ENCODE peak calls at places on chromosomes 3 and 15, in seven cellular contexts. One of them, this sample, is unnamed.

GRCh38 chr15:73225358-73226015 is 143.3 kb downstream of the HCN4 start:
- DNase-seq in tibial artery: no peak
- DNase-seq in lower leg skin: peak
- DNase-seq in lower lobe of right lung: no peak
- DNase-seq in HFF-Myc: no peak
- DNase-seq in natural killer cell: no peak
- DNase-seq in GM13977: no peak
- DNase-seq in this sample: no peak

GRCh38 chr15:79065744-79066376 is 24.7 kb downstream of the RASGRF1 start:
- DNase-seq in tibial artery: no peak
- DNase-seq in lower leg skin: no peak
- DNase-seq in lower lobe of right lung: no peak
- DNase-seq in HFF-Myc: no peak
- DNase-seq in natural killer cell: no peak
- DNase-seq in GM13977: no peak
- DNase-seq in this sample: no peak

GRCh38 chr3:45545476-45545875 is 49.1 kb upstream of the LIMD1 start:
- DNase-seq in tibial artery: no peak
- DNase-seq in lower leg skin: no peak
- DNase-seq in lower lobe of right lung: no peak
- DNase-seq in HFF-Myc: no peak
- DNase-seq in natural killer cell: no peak
- DNase-seq in GM13977: no peak
- DNase-seq in this sample: no peak

GRCh38 chr3:87260270-87260669 is 16.1 kb downstream of the POU1F1 start:
- DNase-seq in tibial artery: no peak
- DNase-seq in lower leg skin: no peak
- DNase-seq in lower lobe of right lung: no peak
- DNase-seq in HFF-Myc: peak
- DNase-seq in natural killer cell: no peak
- DNase-seq in GM13977: peak
- DNase-seq in this sample: peak

GRCh38 chr3:184659797-184660301 is 52.0 kb downstream of the MAGEF1 start:
- DNase-seq in tibial artery: no peak
- DNase-seq in lower leg skin: no peak
- DNase-seq in lower lobe of right lung: no peak
- DNase-seq in HFF-Myc: no peak
- DNase-seq in natural killer cell: no peak
- DNase-seq in GM13977: no peak
- DNase-seq in this sample: no peak

GRCh38 chr3:81080608-81081007 is 680.8 kb downstream of the GBE1 start:
- DNase-seq in tibial artery: no peak
- DNase-seq in lower leg skin: no peak
- DNase-seq in lower lobe of right lung: no peak
- DNase-seq in HFF-Myc: no peak
- DNase-seq in natural killer cell: no peak
- DNase-seq in GM13977: no peak
- DNase-seq in this sample: no peak

GRCh38 chr3:183826854-183827253 is 1.5 kb upstream of the MAP6D1 start:
- DNase-seq in tibial artery: no peak
- DNase-seq in lower leg skin: no peak
- DNase-seq in lower lobe of right lung: no peak
- DNase-seq in HFF-Myc: no peak
- DNase-seq in natural killer cell: no peak
- DNase-seq in GM13977: no peak
- DNase-seq in this sample: no peak

GRCh38 chr3:186931487-186932280 is 1.4 kb downstream of the ST6GAL1 start:
- DNase-seq in tibial artery: peak
- DNase-seq in lower leg skin: peak
- DNase-seq in lower lobe of right lung: peak
- DNase-seq in HFF-Myc: peak
- DNase-seq in natural killer cell: peak
- DNase-seq in GM13977: peak
- DNase-seq in this sample: peak

GRCh38 chr15:41900526-41901380 is 6.9 kb upstream of the SPTBN5 start:
- DNase-seq in tibial artery: no peak
- DNase-seq in lower leg skin: no peak
- DNase-seq in lower lobe of right lung: no peak
- DNase-seq in HFF-Myc: no peak
- DNase-seq in natural killer cell: no peak
- DNase-seq in GM13977: no peak
- DNase-seq in this sample: no peak

GRCh38 chr15:63052961-63053698 is 10.6 kb downstream of the TPM1 start:
- DNase-seq in tibial artery: peak
- DNase-seq in lower leg skin: peak
- DNase-seq in lower lobe of right lung: no peak
- DNase-seq in HFF-Myc: no peak
- DNase-seq in natural killer cell: no peak
- DNase-seq in GM13977: no peak
- DNase-seq in this sample: no peak

GRCh38 chr15:65646486-65646885 is 24.7 kb downstream of the SLC24A1 start:
- DNase-seq in tibial artery: no peak
- DNase-seq in lower leg skin: no peak
- DNase-seq in lower lobe of right lung: no peak
- DNase-seq in HFF-Myc: no peak
- DNase-seq in natural killer cell: no peak
- DNase-seq in GM13977: no peak
- DNase-seq in this sample: no peak

GRCh38 chr3:151726016-151726415 is 7.7 kb upstream of the AADACL2 start:
- DNase-seq in tibial artery: no peak
- DNase-seq in lower leg skin: no peak
- DNase-seq in lower lobe of right lung: no peak
- DNase-seq in HFF-Myc: no peak
- DNase-seq in natural killer cell: no peak
- DNase-seq in GM13977: no peak
- DNase-seq in this sample: no peak

GRCh38 chr15:80921736-80922135 is 67.9 kb downstream of the MESD start:
- DNase-seq in tibial artery: no peak
- DNase-seq in lower leg skin: no peak
- DNase-seq in lower lobe of right lung: no peak
- DNase-seq in HFF-Myc: no peak
- DNase-seq in natural killer cell: no peak
- DNase-seq in GM13977: no peak
- DNase-seq in this sample: no peak

GRCh38 chr15:74787251-74788041 is 5.6 kb downstream of the CSK start:
- DNase-seq in tibial artery: peak
- DNase-seq in lower leg skin: peak
- DNase-seq in lower lobe of right lung: peak
- DNase-seq in HFF-Myc: peak
- DNase-seq in natural killer cell: peak
- DNase-seq in GM13977: peak
- DNase-seq in this sample: no peak

GRCh38 chr3:46612324-46612723 is at the start of gene FAM240A:
- DNase-seq in tibial artery: no peak
- DNase-seq in lower leg skin: peak
- DNase-seq in lower lobe of right lung: no peak
- DNase-seq in HFF-Myc: no peak
- DNase-seq in natural killer cell: no peak
- DNase-seq in GM13977: no peak
- DNase-seq in this sample: no peak

GRCh38 chr15:73346735-73347312 is 21.9 kb downstream of the HCN4 start:
- DNase-seq in tibial artery: no peak
- DNase-seq in lower leg skin: no peak
- DNase-seq in lower lobe of right lung: peak
- DNase-seq in HFF-Myc: peak
- DNase-seq in natural killer cell: peak
- DNase-seq in GM13977: peak
- DNase-seq in this sample: peak

GRCh38 chr3:45106874-45107273 is 39.3 kb downstream of the CDCP1 start:
- DNase-seq in tibial artery: no peak
- DNase-seq in lower leg skin: no peak
- DNase-seq in lower lobe of right lung: no peak
- DNase-seq in HFF-Myc: no peak
- DNase-seq in natural killer cell: no peak
- DNase-seq in GM13977: no peak
- DNase-seq in this sample: no peak

GRCh38 chr15:33135355-33135781 is 59.1 kb downstream of the FMN1 start:
- DNase-seq in tibial artery: no peak
- DNase-seq in lower leg skin: no peak
- DNase-seq in lower lobe of right lung: no peak
- DNase-seq in HFF-Myc: no peak
- DNase-seq in natural killer cell: no peak
- DNase-seq in GM13977: no peak
- DNase-seq in this sample: no peak

GRCh38 chr15:96345560-96346389 is 15.3 kb downstream of the NR2F2 start:
- DNase-seq in tibial artery: peak
- DNase-seq in lower leg skin: peak
- DNase-seq in lower lobe of right lung: no peak
- DNase-seq in HFF-Myc: no peak
- DNase-seq in natural killer cell: no peak
- DNase-seq in GM13977: peak
- DNase-seq in this sample: no peak
- TF ChIP-seq CTCF in tibial artery: peak
- TF ChIP-seq CTCF in lower leg skin: no peak
- TF ChIP-seq CTCF in lower lobe of right lung: peak
- TF ChIP-seq CTCF in HFF-Myc: no peak
- TF ChIP-seq CTCF in natural killer cell: peak
- TF ChIP-seq CTCF in GM13977: peak
- TF ChIP-seq CTCF in this sample: peak

GRCh38 chr3:76753599-76753998 is 286.3 kb upstream of the ROBO2 start:
- DNase-seq in tibial artery: no peak
- DNase-seq in lower leg skin: no peak
- DNase-seq in lower lobe of right lung: no peak
- DNase-seq in HFF-Myc: no peak
- DNase-seq in natural killer cell: no peak
- DNase-seq in GM13977: no peak
- DNase-seq in this sample: no peak
- TF ChIP-seq CTCF in tibial artery: no peak
- TF ChIP-seq CTCF in lower leg skin: no peak
- TF ChIP-seq CTCF in lower lobe of right lung: peak
- TF ChIP-seq CTCF in HFF-Myc: no peak
- TF ChIP-seq CTCF in natural killer cell: no peak
- TF ChIP-seq CTCF in GM13977: peak
- TF ChIP-seq CTCF in this sample: peak

GRCh38 chr3:11509175-11510000 is 134.3 kb downstream of the VGLL4 start:
- DNase-seq in tibial artery: peak
- DNase-seq in lower leg skin: peak
- DNase-seq in lower lobe of right lung: peak
- DNase-seq in HFF-Myc: peak
- DNase-seq in natural killer cell: no peak
- DNase-seq in GM13977: no peak
- DNase-seq in this sample: no peak
- TF ChIP-seq CTCF in tibial artery: peak
- TF ChIP-seq CTCF in lower leg skin: no peak
- TF ChIP-seq CTCF in lower lobe of right lung: peak
- TF ChIP-seq CTCF in HFF-Myc: peak
- TF ChIP-seq CTCF in natural killer cell: no peak
- TF ChIP-seq CTCF in GM13977: no peak
- TF ChIP-seq CTCF in this sample: no peak

DNA sequence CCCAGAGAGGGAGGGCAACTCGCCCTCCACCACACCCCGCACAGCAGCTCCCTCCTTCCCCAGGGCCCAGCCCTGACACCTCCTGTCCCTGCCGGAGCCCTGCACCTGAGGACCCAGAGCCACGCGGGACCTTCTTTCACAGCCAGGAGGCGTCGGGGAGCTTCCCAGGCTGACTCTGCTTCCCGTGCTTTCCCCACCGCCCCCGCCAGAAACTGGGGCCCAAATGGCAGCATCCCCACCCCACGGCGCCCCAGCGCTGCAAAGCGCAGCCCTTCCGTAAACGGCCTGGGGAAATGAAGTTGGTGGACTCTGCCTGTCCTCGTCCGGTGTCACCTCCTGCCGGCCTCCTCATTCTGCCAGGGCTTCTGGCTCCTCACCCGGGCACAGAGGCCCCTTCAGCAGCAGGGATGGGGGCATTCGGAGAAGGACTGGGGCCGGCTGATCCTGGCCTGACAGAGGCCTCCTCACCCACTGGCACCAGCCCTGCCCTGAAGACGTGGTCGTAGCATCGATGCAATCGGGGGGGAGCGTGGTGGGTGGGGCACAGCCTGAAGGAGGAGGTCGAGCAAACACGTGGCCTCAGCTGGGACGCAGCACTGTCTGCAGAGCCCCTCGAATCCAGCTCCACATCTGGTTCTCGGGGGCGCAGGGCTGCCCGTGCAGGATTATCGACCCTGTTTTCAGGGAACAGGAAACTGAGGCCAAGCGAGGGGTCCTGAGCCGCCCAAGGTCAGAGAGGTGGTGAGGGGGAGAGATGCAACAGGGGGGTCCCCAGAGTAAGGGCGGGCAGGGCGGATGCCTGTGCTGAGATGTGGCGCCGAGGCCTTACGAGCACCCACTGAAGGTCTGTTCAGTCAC is 235.4 kb downstream of the XXYLT1 start:
- DNase-seq in tibial artery: no peak
- DNase-seq in lower leg skin: no peak
- DNase-seq in lower lobe of right lung: no peak
- DNase-seq in HFF-Myc: no peak
- DNase-seq in natural killer cell: no peak
- DNase-seq in GM13977: no peak
- DNase-seq in this sample: no peak
- TF ChIP-seq CTCF in tibial artery: no peak
- TF ChIP-seq CTCF in lower leg skin: no peak
- TF ChIP-seq CTCF in lower lobe of right lung: no peak
- TF ChIP-seq CTCF in HFF-Myc: peak
- TF ChIP-seq CTCF in natural killer cell: no peak
- TF ChIP-seq CTCF in GM13977: peak
- TF ChIP-seq CTCF in this sample: peak

GRCh38 chr3:65712156-65712555 is 326.6 kb downstream of the MAGI1 start:
- DNase-seq in tibial artery: no peak
- DNase-seq in lower leg skin: no peak
- DNase-seq in lower lobe of right lung: no peak
- DNase-seq in HFF-Myc: no peak
- DNase-seq in natural killer cell: no peak
- DNase-seq in GM13977: no peak
- DNase-seq in this sample: no peak
- TF ChIP-seq CTCF in tibial artery: no peak
- TF ChIP-seq CTCF in lower leg skin: no peak
- TF ChIP-seq CTCF in lower lobe of right lung: no peak
- TF ChIP-seq CTCF in HFF-Myc: no peak
- TF ChIP-seq CTCF in natural killer cell: no peak
- TF ChIP-seq CTCF in GM13977: no peak
- TF ChIP-seq CTCF in this sample: no peak

GRCh38 chr15:61712124-61712759 is 348.0 kb downstream of the VPS13C start:
- DNase-seq in tibial artery: no peak
- DNase-seq in lower leg skin: no peak
- DNase-seq in lower lobe of right lung: no peak
- DNase-seq in HFF-Myc: no peak
- DNase-seq in natural killer cell: no peak
- DNase-seq in GM13977: no peak
- DNase-seq in this sample: no peak
- TF ChIP-seq CTCF in tibial artery: no peak
- TF ChIP-seq CTCF in lower leg skin: no peak
- TF ChIP-seq CTCF in lower lobe of right lung: no peak
- TF ChIP-seq CTCF in HFF-Myc: no peak
- TF ChIP-seq CTCF in natural killer cell: no peak
- TF ChIP-seq CTCF in GM13977: no peak
- TF ChIP-seq CTCF in this sample: no peak